ENCODE peak calls at places on chromosomes 6 and 20, in seven cellular contexts. One of them, this sample, is unnamed. For H3K4me1, the result is how much of the 10 kb centered on the place peaks cover.

GRCh38 chr20:19449051-19449450 is 236.6 kb downstream of the SLC24A3 start:
- DNase-seq in gastrocnemius medialis: no peak
- DNase-seq in cardiac muscle cell: no peak
- DNase-seq in PC-3: no peak
- DNase-seq in IMR-90: no peak
- DNase-seq in left ventricle myocardium inferior: no peak
- DNase-seq in tibial artery: no peak
- DNase-seq in this sample: peak

GRCh38 chr6:79438015-79438414 is 99.2 kb downstream of the LCA5 start:
- DNase-seq in cardiac muscle cell: no peak
- DNase-seq in gastrocnemius medialis: no peak
- DNase-seq in tibial artery: peak
- DNase-seq in left ventricle myocardium inferior: peak
- DNase-seq in PC-3: no peak
- DNase-seq in IMR-90: no peak
- DNase-seq in this sample: peak

GRCh38 chr6:105024803-105025202 is 67.9 kb downstream of the LIN28B start:
- DNase-seq in gastrocnemius medialis: no peak
- DNase-seq in IMR-90: no peak
- DNase-seq in cardiac muscle cell: no peak
- DNase-seq in left ventricle myocardium inferior: no peak
- DNase-seq in tibial artery: no peak
- DNase-seq in PC-3: no peak
- DNase-seq in this sample: no peak

GRCh38 chr20:43533060-43533459 is 25.6 kb downstream of the L3MBTL1 start:
- DNase-seq in IMR-90: peak
- DNase-seq in gastrocnemius medialis: no peak
- DNase-seq in PC-3: no peak
- DNase-seq in tibial artery: no peak
- DNase-seq in left ventricle myocardium inferior: no peak
- DNase-seq in cardiac muscle cell: no peak
- DNase-seq in this sample: no peak

GRCh38 chr6:155447949-155448348 is 7.7 kb downstream of the NOX3 start:
- DNase-seq in IMR-90: no peak
- DNase-seq in PC-3: no peak
- DNase-seq in cardiac muscle cell: no peak
- DNase-seq in gastrocnemius medialis: no peak
- DNase-seq in tibial artery: no peak
- DNase-seq in left ventricle myocardium inferior: no peak
- DNase-seq in this sample: no peak

GRCh38 chr6:105675715-105676397 is 273.0 kb upstream of the PREP start:
- DNase-seq in IMR-90: peak
- DNase-seq in PC-3: peak
- DNase-seq in tibial artery: no peak
- DNase-seq in gastrocnemius medialis: no peak
- DNase-seq in cardiac muscle cell: no peak
- DNase-seq in left ventricle myocardium inferior: no peak
- DNase-seq in this sample: no peak

GRCh38 chr6:12289655-12290489 is at the start of gene EDN1:
- DNase-seq in gastrocnemius medialis: peak
- DNase-seq in PC-3: peak
- DNase-seq in cardiac muscle cell: peak
- DNase-seq in tibial artery: peak
- DNase-seq in IMR-90: peak
- DNase-seq in left ventricle myocardium inferior: peak
- DNase-seq in this sample: peak

GRCh38 chr6:155378284-155378683 is 64.0 kb upstream of the TFB1M start:
- DNase-seq in IMR-90: no peak
- DNase-seq in cardiac muscle cell: no peak
- DNase-seq in tibial artery: no peak
- DNase-seq in gastrocnemius medialis: no peak
- DNase-seq in PC-3: no peak
- DNase-seq in left ventricle myocardium inferior: no peak
- DNase-seq in this sample: no peak

GRCh38 chr6:134093007-134093573 is 40.7 kb upstream of the SLC2A12 start:
- DNase-seq in gastrocnemius medialis: no peak
- DNase-seq in cardiac muscle cell: no peak
- DNase-seq in tibial artery: no peak
- DNase-seq in left ventricle myocardium inferior: no peak
- DNase-seq in PC-3: peak
- DNase-seq in IMR-90: no peak
- DNase-seq in this sample: no peak

GRCh38 chr20:31811796-31812728 is 7.1 kb upstream of the MYLK2 start:
- DNase-seq in PC-3: no peak
- DNase-seq in left ventricle myocardium inferior: peak
- DNase-seq in gastrocnemius medialis: peak
- DNase-seq in IMR-90: peak
- DNase-seq in tibial artery: no peak
- DNase-seq in cardiac muscle cell: peak
- DNase-seq in this sample: peak

GRCh38 chr6:23526519-23526918 is 599.5 kb upstream of the NRSN1 start:
- DNase-seq in tibial artery: no peak
- DNase-seq in IMR-90: peak
- DNase-seq in PC-3: peak
- DNase-seq in left ventricle myocardium inferior: no peak
- DNase-seq in gastrocnemius medialis: no peak
- DNase-seq in cardiac muscle cell: no peak
- DNase-seq in this sample: no peak

GRCh38 chr20:33387177-33387576 is 14.1 kb downstream of the CDK5RAP1 start:
- DNase-seq in PC-3: no peak
- DNase-seq in IMR-90: peak
- DNase-seq in gastrocnemius medialis: peak
- DNase-seq in tibial artery: no peak
- DNase-seq in left ventricle myocardium inferior: peak
- DNase-seq in cardiac muscle cell: no peak
- DNase-seq in this sample: peak

GRCh38 chr20:46987001-46987400 is 92.4 kb downstream of the EYA2 start:
- DNase-seq in gastrocnemius medialis: no peak
- DNase-seq in IMR-90: no peak
- DNase-seq in PC-3: no peak
- DNase-seq in left ventricle myocardium inferior: no peak
- DNase-seq in tibial artery: no peak
- DNase-seq in cardiac muscle cell: no peak
- DNase-seq in this sample: no peak

GRCh38 chr6:135995160-135995898 is 143.8 kb downstream of the PDE7B start:
- DNase-seq in tibial artery: no peak
- DNase-seq in IMR-90: peak
- DNase-seq in PC-3: peak
- DNase-seq in gastrocnemius medialis: no peak
- DNase-seq in cardiac muscle cell: no peak
- DNase-seq in left ventricle myocardium inferior: no peak
- DNase-seq in this sample: no peak

GRCh38 chr6:143647191-143647590 is 30.6 kb upstream of the PHACTR2 start:
- DNase-seq in tibial artery: no peak
- DNase-seq in IMR-90: no peak
- DNase-seq in cardiac muscle cell: no peak
- DNase-seq in left ventricle myocardium inferior: no peak
- DNase-seq in gastrocnemius medialis: no peak
- DNase-seq in PC-3: no peak
- DNase-seq in this sample: no peak

GRCh38 chr6:16742116-16742515 is 19.1 kb downstream of the ATXN1 start:
- DNase-seq in left ventricle myocardium inferior: no peak
- DNase-seq in cardiac muscle cell: no peak
- DNase-seq in tibial artery: no peak
- DNase-seq in IMR-90: no peak
- DNase-seq in PC-3: no peak
- DNase-seq in gastrocnemius medialis: no peak
- DNase-seq in this sample: no peak
- H3K4me1 ChIP-seq in left ventricle myocardium inferior: half or more
- H3K4me1 ChIP-seq in cardiac muscle cell: under half
- H3K4me1 ChIP-seq in tibial artery: half or more
- H3K4me1 ChIP-seq in IMR-90: under half
- H3K4me1 ChIP-seq in PC-3: under half
- H3K4me1 ChIP-seq in gastrocnemius medialis: half or more
- H3K4me1 ChIP-seq in this sample: half or more

DNA sequence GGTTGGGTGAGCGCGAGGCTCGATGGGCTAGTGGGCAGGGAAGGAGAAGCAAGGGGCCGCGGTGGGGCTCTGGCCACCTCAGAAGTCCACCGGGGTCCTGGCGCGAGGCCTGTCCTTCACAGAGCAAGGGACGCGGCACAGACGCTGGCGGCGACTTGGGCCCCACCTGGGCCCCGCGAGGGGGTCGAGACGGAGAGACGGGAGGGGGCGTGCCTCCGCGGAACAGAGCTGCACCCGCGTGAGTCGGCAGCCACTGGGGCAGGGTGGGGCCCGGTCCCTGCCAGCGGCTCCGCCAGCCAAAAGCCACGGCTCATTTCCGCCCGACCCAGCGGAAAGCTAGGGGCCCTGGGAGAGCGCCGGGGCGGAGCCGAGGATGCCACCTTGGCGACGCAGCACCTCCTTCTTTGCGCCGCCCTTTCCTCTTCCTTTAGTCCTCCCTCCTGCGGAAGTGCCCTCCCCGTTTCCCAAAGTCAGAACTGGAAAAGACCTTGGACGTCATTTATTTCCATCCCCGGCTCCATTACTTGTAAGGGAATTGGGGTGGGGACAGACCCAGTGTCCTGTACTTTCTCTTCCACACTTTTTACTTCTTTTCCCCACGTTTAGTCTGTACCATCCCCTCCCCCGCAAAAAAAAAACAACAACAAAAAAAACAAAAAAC is at the start of gene CUL7:
- DNase-seq in IMR-90: peak
- DNase-seq in PC-3: peak
- DNase-seq in tibial artery: peak
- DNase-seq in cardiac muscle cell: peak
- DNase-seq in left ventricle myocardium inferior: peak
- DNase-seq in gastrocnemius medialis: peak
- DNase-seq in this sample: peak
- TF ChIP-seq CTCF in IMR-90: peak
- TF ChIP-seq CTCF in PC-3: no peak
- TF ChIP-seq CTCF in tibial artery: no peak
- TF ChIP-seq CTCF in cardiac muscle cell: no peak
- TF ChIP-seq CTCF in left ventricle myocardium inferior: no peak
- TF ChIP-seq CTCF in gastrocnemius medialis: no peak
- TF ChIP-seq CTCF in this sample: no peak

DNA sequence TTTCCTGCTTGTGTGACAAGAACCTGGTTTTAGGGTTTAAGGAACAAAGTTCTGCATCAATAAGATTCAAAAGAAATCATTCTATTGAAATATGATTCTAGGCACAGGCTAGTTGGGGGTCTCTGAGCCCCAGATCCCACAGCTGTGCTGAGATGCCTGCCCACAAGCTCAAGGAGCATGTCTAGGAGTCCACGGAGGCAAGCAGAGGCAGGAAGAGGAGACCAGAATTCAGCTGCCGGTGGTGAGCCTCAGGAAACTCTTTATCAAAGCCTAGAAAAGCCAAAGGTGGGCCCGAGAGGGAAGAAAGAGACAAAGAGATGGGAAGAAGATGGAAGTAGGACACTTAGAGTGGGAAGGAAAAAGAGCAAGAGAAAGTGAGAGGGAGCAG is 40.7 kb upstream of the DDR1 start:
- DNase-seq in IMR-90: no peak
- DNase-seq in gastrocnemius medialis: no peak
- DNase-seq in left ventricle myocardium inferior: no peak
- DNase-seq in tibial artery: no peak
- DNase-seq in PC-3: no peak
- DNase-seq in cardiac muscle cell: no peak
- DNase-seq in this sample: no peak
- H3K4me1 ChIP-seq in IMR-90: under half
- H3K4me1 ChIP-seq in gastrocnemius medialis: under half
- H3K4me1 ChIP-seq in left ventricle myocardium inferior: under half
- H3K4me1 ChIP-seq in tibial artery: under half
- H3K4me1 ChIP-seq in PC-3: under half
- H3K4me1 ChIP-seq in cardiac muscle cell: under half
- H3K4me1 ChIP-seq in this sample: under half

GRCh38 chr20:25341716-25342680 is 48.6 kb downstream of the ABHD12 start:
- DNase-seq in PC-3: peak
- DNase-seq in IMR-90: peak
- DNase-seq in cardiac muscle cell: no peak
- DNase-seq in left ventricle myocardium inferior: no peak
- DNase-seq in tibial artery: no peak
- DNase-seq in gastrocnemius medialis: no peak
- DNase-seq in this sample: no peak

GRCh38 chr20:25340380-25340779 is 50.3 kb downstream of the ABHD12 start:
- DNase-seq in tibial artery: no peak
- DNase-seq in IMR-90: no peak
- DNase-seq in left ventricle myocardium inferior: no peak
- DNase-seq in cardiac muscle cell: no peak
- DNase-seq in gastrocnemius medialis: no peak
- DNase-seq in PC-3: no peak
- DNase-seq in this sample: no peak

GRCh38 chr20:25339608-25340007 is 51.0 kb downstream of the ABHD12 start:
- DNase-seq in tibial artery: no peak
- DNase-seq in PC-3: no peak
- DNase-seq in IMR-90: no peak
- DNase-seq in left ventricle myocardium inferior: no peak
- DNase-seq in cardiac muscle cell: no peak
- DNase-seq in gastrocnemius medialis: no peak
- DNase-seq in this sample: no peak

GRCh38 chr20:25336561-25337422 is 53.8 kb downstream of the ABHD12 start:
- DNase-seq in gastrocnemius medialis: no peak
- DNase-seq in IMR-90: peak
- DNase-seq in PC-3: peak
- DNase-seq in left ventricle myocardium inferior: no peak
- DNase-seq in cardiac muscle cell: peak
- DNase-seq in tibial artery: no peak
- DNase-seq in this sample: no peak

DNA sequence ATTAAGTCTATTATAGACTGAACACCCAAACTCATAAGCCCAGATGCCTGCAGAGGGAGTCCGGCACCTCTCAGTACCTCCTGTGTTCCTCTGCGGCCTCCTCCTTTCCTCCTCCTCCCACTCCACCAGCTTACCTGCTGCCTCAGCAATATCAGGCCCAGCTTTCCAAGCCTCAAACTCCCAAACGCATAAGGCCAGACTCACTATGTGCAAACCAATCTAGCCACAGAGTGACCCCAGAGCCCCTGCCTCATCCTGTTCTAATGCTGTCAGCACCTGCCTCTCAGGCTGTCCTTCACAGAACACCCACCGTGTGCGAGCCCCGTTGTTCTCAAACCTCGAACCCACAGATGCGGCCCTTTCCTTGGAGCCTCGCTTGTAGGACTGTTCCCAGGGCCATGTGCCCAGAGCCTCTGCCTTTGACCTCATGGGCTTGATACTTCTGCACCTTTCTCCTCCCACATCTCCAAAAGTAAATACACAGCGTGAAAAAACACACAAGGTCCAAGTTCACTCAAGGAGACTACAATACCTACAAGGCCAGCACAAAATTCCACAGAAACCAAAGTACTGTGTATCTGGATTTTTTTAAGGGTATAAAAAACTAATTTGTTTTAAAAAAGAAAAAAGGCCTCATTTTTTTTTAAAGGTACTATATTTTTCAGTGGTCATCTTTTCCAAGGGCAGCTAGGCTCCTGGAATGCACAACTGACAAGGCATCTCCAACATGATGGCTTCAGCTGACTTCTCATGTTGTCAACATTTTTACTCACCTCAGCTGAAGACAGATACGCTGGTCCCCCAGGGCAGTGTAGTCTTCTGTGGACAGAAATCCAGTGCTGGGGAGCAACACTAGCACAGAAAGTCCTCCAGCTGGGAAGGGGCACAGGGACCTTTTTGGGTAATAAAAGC is 52.3 kb downstream of the ABHD12 start:
- DNase-seq in PC-3: no peak
- DNase-seq in IMR-90: no peak
- DNase-seq in gastrocnemius medialis: no peak
- DNase-seq in cardiac muscle cell: no peak
- DNase-seq in tibial artery: no peak
- DNase-seq in left ventricle myocardium inferior: no peak
- DNase-seq in this sample: no peak
- TF ChIP-seq CTCF in PC-3: peak
- TF ChIP-seq CTCF in IMR-90: no peak
- TF ChIP-seq CTCF in gastrocnemius medialis: no peak
- TF ChIP-seq CTCF in cardiac muscle cell: no peak
- TF ChIP-seq CTCF in tibial artery: no peak
- TF ChIP-seq CTCF in left ventricle myocardium inferior: no peak
- TF ChIP-seq CTCF in this sample: no peak